ENCODE peak calls at places on chromosomes 4 and X, in seven cellular contexts. One of them, this sample, is unnamed.

GRCh38 chr4:33924239-33924638 is 2320.1 kb downstream of the ARAP2 start:
- DNase-seq in tibial nerve: no peak
- DNase-seq in lower leg skin: no peak
- DNase-seq in A549: peak
- DNase-seq in sigmoid colon: no peak
- DNase-seq in heart left ventricle: no peak
- DNase-seq in spleen: peak
- DNase-seq in this sample: no peak

GRCh38 chr4:117678861-117679260 is 355.4 kb upstream of the NDST3 start:
- DNase-seq in tibial nerve: no peak
- DNase-seq in lower leg skin: no peak
- DNase-seq in A549: no peak
- DNase-seq in sigmoid colon: no peak
- DNase-seq in heart left ventricle: no peak
- DNase-seq in spleen: no peak
- DNase-seq in this sample: no peak

GRCh38 chrX:71616672-71617529 is 1.4 kb downstream of the CXCR3 start:
- DNase-seq in tibial nerve: no peak
- DNase-seq in lower leg skin: no peak
- DNase-seq in A549: no peak
- DNase-seq in sigmoid colon: no peak
- DNase-seq in heart left ventricle: no peak
- DNase-seq in spleen: peak
- DNase-seq in this sample: no peak

GRCh38 chr4:184757810-184758209 is 23.9 kb upstream of the CENPU start:
- DNase-seq in tibial nerve: peak
- DNase-seq in lower leg skin: no peak
- DNase-seq in A549: no peak
- DNase-seq in sigmoid colon: no peak
- DNase-seq in heart left ventricle: no peak
- DNase-seq in spleen: no peak
- DNase-seq in this sample: no peak

GRCh38 chrX:109732319-109732779 is 708 bp downstream of the ACSL4 start:
- DNase-seq in tibial nerve: no peak
- DNase-seq in lower leg skin: no peak
- DNase-seq in A549: peak
- DNase-seq in sigmoid colon: no peak
- DNase-seq in heart left ventricle: no peak
- DNase-seq in spleen: no peak
- DNase-seq in this sample: no peak

GRCh38 chrX:96440941-96441340 is 243.7 kb upstream of the DIAPH2 start:
- DNase-seq in tibial nerve: peak
- DNase-seq in lower leg skin: no peak
- DNase-seq in A549: no peak
- DNase-seq in sigmoid colon: no peak
- DNase-seq in heart left ventricle: no peak
- DNase-seq in spleen: no peak
- DNase-seq in this sample: no peak

GRCh38 chr4:133377286-133377685 is 228.2 kb downstream of the PCDH10 start:
- DNase-seq in tibial nerve: no peak
- DNase-seq in lower leg skin: no peak
- DNase-seq in A549: no peak
- DNase-seq in sigmoid colon: no peak
- DNase-seq in heart left ventricle: no peak
- DNase-seq in spleen: no peak
- DNase-seq in this sample: no peak

GRCh38 chr4:20847124-20847747 is 147.0 kb downstream of the PACRGL start:
- DNase-seq in tibial nerve: no peak
- DNase-seq in lower leg skin: no peak
- DNase-seq in A549: no peak
- DNase-seq in sigmoid colon: no peak
- DNase-seq in heart left ventricle: no peak
- DNase-seq in spleen: no peak
- DNase-seq in this sample: no peak

GRCh38 chrX:128310912-128311311 is 258.7 kb upstream of the ACTRT1 start:
- DNase-seq in tibial nerve: no peak
- DNase-seq in lower leg skin: no peak
- DNase-seq in A549: no peak
- DNase-seq in sigmoid colon: no peak
- DNase-seq in heart left ventricle: no peak
- DNase-seq in spleen: no peak
- DNase-seq in this sample: no peak

GRCh38 chrX:155028749-155029360 is 2.2 kb downstream of the FUNDC2 start:
- DNase-seq in tibial nerve: no peak
- DNase-seq in lower leg skin: no peak
- DNase-seq in A549: peak
- DNase-seq in sigmoid colon: no peak
- DNase-seq in heart left ventricle: no peak
- DNase-seq in spleen: no peak
- DNase-seq in this sample: no peak

GRCh38 chr4:52659016-52659721 is at the start of gene USP46:
- DNase-seq in tibial nerve: peak
- DNase-seq in lower leg skin: peak
- DNase-seq in A549: peak
- DNase-seq in sigmoid colon: peak
- DNase-seq in heart left ventricle: peak
- DNase-seq in spleen: peak
- DNase-seq in this sample: peak
- TF ChIP-seq POLR2A in tibial nerve: peak
- TF ChIP-seq POLR2A in lower leg skin: no peak
- TF ChIP-seq POLR2A in A549: peak
- TF ChIP-seq POLR2A in sigmoid colon: no peak
- TF ChIP-seq POLR2A in heart left ventricle: no peak
- TF ChIP-seq POLR2A in spleen: no peak
- TF ChIP-seq POLR2A in this sample: no peak

GRCh38 chrX:148947399-148948025 is 447.1 kb downstream of the AFF2 start:
- DNase-seq in tibial nerve: no peak
- DNase-seq in lower leg skin: no peak
- DNase-seq in A549: no peak
- DNase-seq in sigmoid colon: no peak
- DNase-seq in heart left ventricle: no peak
- DNase-seq in spleen: no peak
- DNase-seq in this sample: no peak
- TF ChIP-seq CTCF in tibial nerve: no peak
- TF ChIP-seq CTCF in lower leg skin: no peak
- TF ChIP-seq CTCF in A549: no peak
- TF ChIP-seq CTCF in sigmoid colon: no peak
- TF ChIP-seq CTCF in heart left ventricle: no peak
- TF ChIP-seq CTCF in spleen: no peak
- TF ChIP-seq CTCF in this sample: no peak

DNA sequence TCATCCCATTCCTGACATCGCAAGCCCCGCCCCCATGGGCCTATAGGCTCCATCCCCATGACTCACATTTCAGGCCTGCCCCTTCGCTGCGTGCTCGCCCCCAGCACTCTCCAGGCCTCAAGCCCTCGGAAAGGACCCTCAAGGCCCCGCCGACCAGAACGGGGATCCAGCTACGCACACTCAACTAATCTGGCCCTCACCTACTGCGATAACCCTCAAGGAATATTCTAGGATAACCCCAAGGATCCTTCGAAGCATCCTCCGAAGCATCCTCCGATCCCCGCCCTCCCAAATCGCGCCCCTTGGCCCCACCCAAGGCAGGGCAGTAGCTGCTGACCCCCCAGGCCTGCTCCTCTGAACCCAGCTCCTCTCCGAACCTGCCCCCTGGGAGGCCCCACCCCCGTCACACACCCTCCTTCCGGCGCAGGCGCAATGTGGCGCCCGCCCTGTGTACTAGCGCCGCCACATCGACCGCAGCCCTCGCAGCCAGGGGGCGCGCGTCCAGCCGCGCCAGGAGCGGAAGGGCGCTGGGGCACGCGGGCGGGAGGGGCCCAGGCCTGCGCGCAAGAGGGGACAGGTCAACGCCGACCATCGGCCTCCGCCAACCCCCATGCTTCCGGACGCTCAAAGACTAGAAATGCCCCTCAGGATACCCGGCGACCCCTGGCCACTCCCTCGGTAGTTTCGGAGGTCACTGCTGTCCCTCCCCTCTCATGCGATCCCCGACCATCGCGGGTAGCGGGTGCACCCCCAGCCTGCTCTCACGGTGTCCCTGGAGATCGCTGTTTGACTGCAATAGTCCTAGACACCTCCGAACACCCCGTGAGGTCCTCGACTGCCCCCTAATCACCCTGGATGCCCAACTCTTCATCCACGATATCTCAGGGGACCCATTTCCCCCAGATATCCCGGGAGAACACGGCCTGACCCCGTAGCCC is 6.4 kb upstream of the MAGIX start:
- DNase-seq in tibial nerve: peak
- DNase-seq in lower leg skin: peak
- DNase-seq in A549: peak
- DNase-seq in sigmoid colon: peak
- DNase-seq in heart left ventricle: peak
- DNase-seq in spleen: peak
- DNase-seq in this sample: peak
- TF ChIP-seq POLR2A in tibial nerve: peak
- TF ChIP-seq POLR2A in lower leg skin: no peak
- TF ChIP-seq POLR2A in A549: no peak
- TF ChIP-seq POLR2A in sigmoid colon: peak
- TF ChIP-seq POLR2A in heart left ventricle: no peak
- TF ChIP-seq POLR2A in spleen: peak
- TF ChIP-seq POLR2A in this sample: peak

GRCh38 chr4:177442623-177443155 is 452 bp upstream of the AGA start:
- DNase-seq in tibial nerve: peak
- DNase-seq in lower leg skin: no peak
- DNase-seq in A549: peak
- DNase-seq in sigmoid colon: no peak
- DNase-seq in heart left ventricle: no peak
- DNase-seq in spleen: no peak
- DNase-seq in this sample: no peak

GRCh38 chr4:177446571-177446970 is 4.3 kb upstream of the AGA start:
- DNase-seq in tibial nerve: no peak
- DNase-seq in lower leg skin: no peak
- DNase-seq in A549: no peak
- DNase-seq in sigmoid colon: no peak
- DNase-seq in heart left ventricle: no peak
- DNase-seq in spleen: no peak
- DNase-seq in this sample: no peak

GRCh38 chr4:177441061-177441802 is 1.0 kb downstream of the AGA start:
- DNase-seq in tibial nerve: peak
- DNase-seq in lower leg skin: peak
- DNase-seq in A549: peak
- DNase-seq in sigmoid colon: no peak
- DNase-seq in heart left ventricle: no peak
- DNase-seq in spleen: no peak
- DNase-seq in this sample: no peak

GRCh38 chr4:177444911-177445736 is 2.9 kb upstream of the AGA start:
- DNase-seq in tibial nerve: no peak
- DNase-seq in lower leg skin: no peak
- DNase-seq in A549: no peak
- DNase-seq in sigmoid colon: no peak
- DNase-seq in heart left ventricle: no peak
- DNase-seq in spleen: no peak
- DNase-seq in this sample: no peak

GRCh38 chr4:177441803-177442622 is at the start of gene AGA:
- DNase-seq in tibial nerve: peak
- DNase-seq in lower leg skin: peak
- DNase-seq in A549: peak
- DNase-seq in sigmoid colon: peak
- DNase-seq in heart left ventricle: peak
- DNase-seq in spleen: peak
- DNase-seq in this sample: peak
- TF ChIP-seq CTCF in tibial nerve: no peak
- TF ChIP-seq CTCF in lower leg skin: no peak
- TF ChIP-seq CTCF in A549: no peak
- TF ChIP-seq CTCF in sigmoid colon: no peak
- TF ChIP-seq CTCF in heart left ventricle: no peak
- TF ChIP-seq CTCF in spleen: no peak
- TF ChIP-seq CTCF in this sample: no peak

DNA sequence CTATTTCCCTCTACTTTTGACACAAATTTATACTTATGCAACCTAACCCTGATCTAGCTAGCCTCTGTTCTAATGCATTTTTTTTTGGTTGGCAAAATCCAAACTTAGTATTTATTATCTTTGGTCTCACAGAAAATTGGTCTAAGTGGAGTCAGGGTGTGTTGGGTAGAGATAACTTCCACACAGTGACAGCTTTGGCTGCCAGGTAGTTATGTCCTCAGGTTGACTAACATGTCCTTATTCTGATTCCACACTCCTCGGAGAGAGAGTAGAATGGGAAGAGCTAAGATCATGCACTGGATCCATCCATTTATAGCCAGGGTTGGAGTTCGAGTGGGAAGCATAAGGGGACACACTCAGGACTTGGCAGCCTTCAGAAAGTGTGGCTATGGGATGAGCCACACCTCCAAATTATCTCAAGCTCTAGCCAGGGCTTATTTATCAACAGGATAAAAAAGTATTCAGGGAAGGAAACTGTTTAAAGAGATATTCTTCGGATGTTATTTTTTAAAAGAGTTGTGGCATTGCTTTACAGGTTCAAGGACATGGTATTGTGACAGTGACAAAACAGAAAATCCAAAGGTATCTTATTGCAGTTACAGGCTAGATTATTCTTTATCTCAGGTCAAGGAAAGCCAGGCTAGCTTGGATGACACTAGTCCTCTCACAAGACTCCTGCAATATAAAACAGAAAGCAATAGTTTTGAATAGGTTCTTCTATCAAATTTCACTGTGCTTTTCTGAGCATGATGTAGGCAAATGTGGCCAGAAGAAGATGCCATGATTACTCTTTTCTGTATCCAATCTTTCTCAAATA is 51.5 kb downstream of the NPY1R start:
- DNase-seq in tibial nerve: no peak
- DNase-seq in lower leg skin: no peak
- DNase-seq in A549: no peak
- DNase-seq in sigmoid colon: no peak
- DNase-seq in heart left ventricle: no peak
- DNase-seq in spleen: no peak
- DNase-seq in this sample: no peak
- TF ChIP-seq POLR2A in tibial nerve: no peak
- TF ChIP-seq POLR2A in lower leg skin: no peak
- TF ChIP-seq POLR2A in A549: no peak
- TF ChIP-seq POLR2A in sigmoid colon: no peak
- TF ChIP-seq POLR2A in heart left ventricle: no peak
- TF ChIP-seq POLR2A in spleen: no peak
- TF ChIP-seq POLR2A in this sample: no peak

GRCh38 chr4:39660757-39661156 is 22.1 kb upstream of the SMIM14 start:
- DNase-seq in tibial nerve: no peak
- DNase-seq in lower leg skin: no peak
- DNase-seq in A549: no peak
- DNase-seq in sigmoid colon: no peak
- DNase-seq in heart left ventricle: no peak
- DNase-seq in spleen: no peak
- DNase-seq in this sample: no peak
- TF ChIP-seq CTCF in tibial nerve: no peak
- TF ChIP-seq CTCF in lower leg skin: no peak
- TF ChIP-seq CTCF in A549: no peak
- TF ChIP-seq CTCF in sigmoid colon: no peak
- TF ChIP-seq CTCF in heart left ventricle: no peak
- TF ChIP-seq CTCF in spleen: no peak
- TF ChIP-seq CTCF in this sample: no peak